ENCODE peak calls at places on chromosomes 12 and 14, in nine cellular contexts. One of them, this sample, is unnamed.

GRCh38 chr12:112664569-112664968 is 127.0 kb upstream of the RPH3A start:
- DNase-seq in cardiac muscle cell: peak
- DNase-seq in iris pigment epithelial cell: peak
- DNase-seq in frontal cortex: no peak
- DNase-seq in NCI-H1105 treated with DMSO at 0.1 percent for 48 hours: no peak
- DNase-seq in myocyte: peak
- DNase-seq in activated T-helper 2 cell treated with anti-CD3 and anti-CD28 coated beads, Interferon-gamma antibody, Interleukin-2, Interleukin-4, amounts not matched to agents 10 μg/mL and 5 μg/mL and 100 μg/mL, durations not matched to agents 14 hours and 24 hours and 36 hours: no peak
- DNase-seq in immature natural killer cell: no peak
- DNase-seq in HEK293T: peak
- DNase-seq in this sample: peak

GRCh38 chr12:123055281-123055766 is 74.8 kb downstream of the ARL6IP4 start:
- DNase-seq in activated T-helper 2 cell treated with anti-CD3 and anti-CD28 coated beads, Interferon-gamma antibody, Interleukin-2, Interleukin-4, amounts not matched to agents 10 μg/mL and 5 μg/mL and 100 μg/mL, durations not matched to agents 14 hours and 24 hours and 36 hours: no peak
- DNase-seq in immature natural killer cell: no peak
- DNase-seq in iris pigment epithelial cell: no peak
- DNase-seq in NCI-H1105 treated with DMSO at 0.1 percent for 48 hours: no peak
- DNase-seq in frontal cortex: no peak
- DNase-seq in cardiac muscle cell: no peak
- DNase-seq in myocyte: no peak
- DNase-seq in HEK293T: peak
- DNase-seq in this sample: no peak

GRCh38 chr12:62761658-62762057 is 173.3 kb downstream of the PPM1H start:
- DNase-seq in NCI-H1105 treated with DMSO at 0.1 percent for 48 hours: no peak
- DNase-seq in iris pigment epithelial cell: no peak
- DNase-seq in myocyte: peak
- DNase-seq in frontal cortex: no peak
- DNase-seq in immature natural killer cell: no peak
- DNase-seq in activated T-helper 2 cell treated with anti-CD3 and anti-CD28 coated beads, Interferon-gamma antibody, Interleukin-2, Interleukin-4, amounts not matched to agents 10 μg/mL and 5 μg/mL and 100 μg/mL, durations not matched to agents 14 hours and 24 hours and 36 hours: no peak
- DNase-seq in HEK293T: no peak
- DNase-seq in cardiac muscle cell: no peak
- DNase-seq in this sample: no peak

GRCh38 chr14:59330455-59330854 is 134.7 kb downstream of the GPR135 start:
- DNase-seq in NCI-H1105 treated with DMSO at 0.1 percent for 48 hours: no peak
- DNase-seq in frontal cortex: no peak
- DNase-seq in HEK293T: no peak
- DNase-seq in myocyte: no peak
- DNase-seq in activated T-helper 2 cell treated with anti-CD3 and anti-CD28 coated beads, Interferon-gamma antibody, Interleukin-2, Interleukin-4, amounts not matched to agents 10 μg/mL and 5 μg/mL and 100 μg/mL, durations not matched to agents 14 hours and 24 hours and 36 hours: no peak
- DNase-seq in immature natural killer cell: peak
- DNase-seq in iris pigment epithelial cell: no peak
- DNase-seq in cardiac muscle cell: no peak
- DNase-seq in this sample: no peak

GRCh38 chr12:10749700-10750384 is 26.7 kb upstream of the YBX3 start:
- DNase-seq in cardiac muscle cell: peak
- DNase-seq in HEK293T: peak
- DNase-seq in myocyte: peak
- DNase-seq in activated T-helper 2 cell treated with anti-CD3 and anti-CD28 coated beads, Interferon-gamma antibody, Interleukin-2, Interleukin-4, amounts not matched to agents 10 μg/mL and 5 μg/mL and 100 μg/mL, durations not matched to agents 14 hours and 24 hours and 36 hours: peak
- DNase-seq in immature natural killer cell: peak
- DNase-seq in iris pigment epithelial cell: peak
- DNase-seq in frontal cortex: peak
- DNase-seq in NCI-H1105 treated with DMSO at 0.1 percent for 48 hours: peak
- DNase-seq in this sample: peak

GRCh38 chr14:104224516-104225281 is 86.3 kb downstream of the KIF26A start:
- DNase-seq in frontal cortex: no peak
- DNase-seq in NCI-H1105 treated with DMSO at 0.1 percent for 48 hours: peak
- DNase-seq in cardiac muscle cell: peak
- DNase-seq in myocyte: no peak
- DNase-seq in activated T-helper 2 cell treated with anti-CD3 and anti-CD28 coated beads, Interferon-gamma antibody, Interleukin-2, Interleukin-4, amounts not matched to agents 10 μg/mL and 5 μg/mL and 100 μg/mL, durations not matched to agents 14 hours and 24 hours and 36 hours: no peak
- DNase-seq in HEK293T: peak
- DNase-seq in immature natural killer cell: no peak
- DNase-seq in iris pigment epithelial cell: no peak
- DNase-seq in this sample: no peak

GRCh38 chr14:22319526-22320352 is 269.3 kb downstream of the DAD1 start:
- DNase-seq in immature natural killer cell: peak
- DNase-seq in NCI-H1105 treated with DMSO at 0.1 percent for 48 hours: peak
- DNase-seq in cardiac muscle cell: peak
- DNase-seq in myocyte: peak
- DNase-seq in iris pigment epithelial cell: peak
- DNase-seq in frontal cortex: peak
- DNase-seq in activated T-helper 2 cell treated with anti-CD3 and anti-CD28 coated beads, Interferon-gamma antibody, Interleukin-2, Interleukin-4, amounts not matched to agents 10 μg/mL and 5 μg/mL and 100 μg/mL, durations not matched to agents 14 hours and 24 hours and 36 hours: no peak
- DNase-seq in HEK293T: peak
- DNase-seq in this sample: no peak

GRCh38 chr14:28077005-28077404 is 689.6 kb upstream of the FOXG1 start:
- DNase-seq in NCI-H1105 treated with DMSO at 0.1 percent for 48 hours: no peak
- DNase-seq in myocyte: no peak
- DNase-seq in cardiac muscle cell: no peak
- DNase-seq in HEK293T: no peak
- DNase-seq in frontal cortex: no peak
- DNase-seq in activated T-helper 2 cell treated with anti-CD3 and anti-CD28 coated beads, Interferon-gamma antibody, Interleukin-2, Interleukin-4, amounts not matched to agents 10 μg/mL and 5 μg/mL and 100 μg/mL, durations not matched to agents 14 hours and 24 hours and 36 hours: no peak
- DNase-seq in iris pigment epithelial cell: no peak
- DNase-seq in immature natural killer cell: no peak
- DNase-seq in this sample: no peak

GRCh38 chr14:68977137-68977740 is 1.9 kb downstream of the ACTN1 start:
- DNase-seq in immature natural killer cell: no peak
- DNase-seq in NCI-H1105 treated with DMSO at 0.1 percent for 48 hours: no peak
- DNase-seq in HEK293T: no peak
- DNase-seq in frontal cortex: no peak
- DNase-seq in cardiac muscle cell: peak
- DNase-seq in activated T-helper 2 cell treated with anti-CD3 and anti-CD28 coated beads, Interferon-gamma antibody, Interleukin-2, Interleukin-4, amounts not matched to agents 10 μg/mL and 5 μg/mL and 100 μg/mL, durations not matched to agents 14 hours and 24 hours and 36 hours: no peak
- DNase-seq in myocyte: no peak
- DNase-seq in iris pigment epithelial cell: no peak
- DNase-seq in this sample: no peak

GRCh38 chr12:5742264-5742663 is 202.8 kb downstream of the ANO2 start:
- DNase-seq in activated T-helper 2 cell treated with anti-CD3 and anti-CD28 coated beads, Interferon-gamma antibody, Interleukin-2, Interleukin-4, amounts not matched to agents 10 μg/mL and 5 μg/mL and 100 μg/mL, durations not matched to agents 14 hours and 24 hours and 36 hours: no peak
- DNase-seq in cardiac muscle cell: no peak
- DNase-seq in immature natural killer cell: no peak
- DNase-seq in iris pigment epithelial cell: no peak
- DNase-seq in frontal cortex: no peak
- DNase-seq in myocyte: no peak
- DNase-seq in HEK293T: no peak
- DNase-seq in NCI-H1105 treated with DMSO at 0.1 percent for 48 hours: no peak
- DNase-seq in this sample: no peak

GRCh38 chr12:53695148-53696138 is 19.6 kb upstream of the ATP5MC2 start:
- DNase-seq in myocyte: no peak
- DNase-seq in frontal cortex: no peak
- DNase-seq in immature natural killer cell: no peak
- DNase-seq in cardiac muscle cell: peak
- DNase-seq in activated T-helper 2 cell treated with anti-CD3 and anti-CD28 coated beads, Interferon-gamma antibody, Interleukin-2, Interleukin-4, amounts not matched to agents 10 μg/mL and 5 μg/mL and 100 μg/mL, durations not matched to agents 14 hours and 24 hours and 36 hours: no peak
- DNase-seq in iris pigment epithelial cell: peak
- DNase-seq in HEK293T: peak
- DNase-seq in NCI-H1105 treated with DMSO at 0.1 percent for 48 hours: peak
- DNase-seq in this sample: peak

GRCh38 chr12:110349521-110350151 is 53.9 kb downstream of the ANAPC7 start:
- DNase-seq in myocyte: peak
- DNase-seq in frontal cortex: no peak
- DNase-seq in cardiac muscle cell: no peak
- DNase-seq in iris pigment epithelial cell: no peak
- DNase-seq in NCI-H1105 treated with DMSO at 0.1 percent for 48 hours: no peak
- DNase-seq in HEK293T: no peak
- DNase-seq in immature natural killer cell: peak
- DNase-seq in activated T-helper 2 cell treated with anti-CD3 and anti-CD28 coated beads, Interferon-gamma antibody, Interleukin-2, Interleukin-4, amounts not matched to agents 10 μg/mL and 5 μg/mL and 100 μg/mL, durations not matched to agents 14 hours and 24 hours and 36 hours: peak
- DNase-seq in this sample: no peak

GRCh38 chr14:50288146-50288545 is 23.9 kb downstream of the L2HGDH start:
- DNase-seq in cardiac muscle cell: no peak
- DNase-seq in NCI-H1105 treated with DMSO at 0.1 percent for 48 hours: no peak
- DNase-seq in frontal cortex: no peak
- DNase-seq in myocyte: no peak
- DNase-seq in HEK293T: no peak
- DNase-seq in activated T-helper 2 cell treated with anti-CD3 and anti-CD28 coated beads, Interferon-gamma antibody, Interleukin-2, Interleukin-4, amounts not matched to agents 10 μg/mL and 5 μg/mL and 100 μg/mL, durations not matched to agents 14 hours and 24 hours and 36 hours: no peak
- DNase-seq in iris pigment epithelial cell: no peak
- DNase-seq in immature natural killer cell: no peak
- DNase-seq in this sample: no peak

GRCh38 chr14:78697341-78697740 is 527.2 kb downstream of the NRXN3 start:
- DNase-seq in immature natural killer cell: no peak
- DNase-seq in activated T-helper 2 cell treated with anti-CD3 and anti-CD28 coated beads, Interferon-gamma antibody, Interleukin-2, Interleukin-4, amounts not matched to agents 10 μg/mL and 5 μg/mL and 100 μg/mL, durations not matched to agents 14 hours and 24 hours and 36 hours: no peak
- DNase-seq in iris pigment epithelial cell: peak
- DNase-seq in frontal cortex: no peak
- DNase-seq in NCI-H1105 treated with DMSO at 0.1 percent for 48 hours: peak
- DNase-seq in HEK293T: peak
- DNase-seq in myocyte: peak
- DNase-seq in cardiac muscle cell: peak
- DNase-seq in this sample: no peak

GRCh38 chr14:92473261-92473946 is 40.2 kb upstream of the RIN3 start:
- DNase-seq in HEK293T: no peak
- DNase-seq in cardiac muscle cell: no peak
- DNase-seq in activated T-helper 2 cell treated with anti-CD3 and anti-CD28 coated beads, Interferon-gamma antibody, Interleukin-2, Interleukin-4, amounts not matched to agents 10 μg/mL and 5 μg/mL and 100 μg/mL, durations not matched to agents 14 hours and 24 hours and 36 hours: no peak
- DNase-seq in NCI-H1105 treated with DMSO at 0.1 percent for 48 hours: no peak
- DNase-seq in immature natural killer cell: no peak
- DNase-seq in iris pigment epithelial cell: peak
- DNase-seq in frontal cortex: no peak
- DNase-seq in myocyte: peak
- DNase-seq in this sample: peak

GRCh38 chr14:63713765-63714164 is 14.1 kb downstream of the SGPP1 start:
- DNase-seq in HEK293T: no peak
- DNase-seq in immature natural killer cell: no peak
- DNase-seq in NCI-H1105 treated with DMSO at 0.1 percent for 48 hours: no peak
- DNase-seq in myocyte: peak
- DNase-seq in iris pigment epithelial cell: peak
- DNase-seq in frontal cortex: no peak
- DNase-seq in activated T-helper 2 cell treated with anti-CD3 and anti-CD28 coated beads, Interferon-gamma antibody, Interleukin-2, Interleukin-4, amounts not matched to agents 10 μg/mL and 5 μg/mL and 100 μg/mL, durations not matched to agents 14 hours and 24 hours and 36 hours: no peak
- DNase-seq in cardiac muscle cell: no peak
- DNase-seq in this sample: no peak

GRCh38 chr12:58069268-58069967 is 128.1 kb downstream of the ATP23 start:
- DNase-seq in activated T-helper 2 cell treated with anti-CD3 and anti-CD28 coated beads, Interferon-gamma antibody, Interleukin-2, Interleukin-4, amounts not matched to agents 10 μg/mL and 5 μg/mL and 100 μg/mL, durations not matched to agents 14 hours and 24 hours and 36 hours: no peak
- DNase-seq in frontal cortex: no peak
- DNase-seq in myocyte: peak
- DNase-seq in immature natural killer cell: no peak
- DNase-seq in HEK293T: no peak
- DNase-seq in NCI-H1105 treated with DMSO at 0.1 percent for 48 hours: no peak
- DNase-seq in cardiac muscle cell: no peak
- DNase-seq in iris pigment epithelial cell: peak
- DNase-seq in this sample: no peak

GRCh38 chr12:48296586-48297396 is 53.9 kb downstream of the ZNF641 start:
- DNase-seq in NCI-H1105 treated with DMSO at 0.1 percent for 48 hours: no peak
- DNase-seq in iris pigment epithelial cell: peak
- DNase-seq in myocyte: peak
- DNase-seq in cardiac muscle cell: peak
- DNase-seq in frontal cortex: peak
- DNase-seq in activated T-helper 2 cell treated with anti-CD3 and anti-CD28 coated beads, Interferon-gamma antibody, Interleukin-2, Interleukin-4, amounts not matched to agents 10 μg/mL and 5 μg/mL and 100 μg/mL, durations not matched to agents 14 hours and 24 hours and 36 hours: peak
- DNase-seq in HEK293T: peak
- DNase-seq in immature natural killer cell: no peak
- DNase-seq in this sample: peak

GRCh38 chr12:12885060-12885792 is 6.1 kb upstream of the GPRC5A start:
- DNase-seq in activated T-helper 2 cell treated with anti-CD3 and anti-CD28 coated beads, Interferon-gamma antibody, Interleukin-2, Interleukin-4, amounts not matched to agents 10 μg/mL and 5 μg/mL and 100 μg/mL, durations not matched to agents 14 hours and 24 hours and 36 hours: no peak
- DNase-seq in myocyte: no peak
- DNase-seq in frontal cortex: no peak
- DNase-seq in cardiac muscle cell: peak
- DNase-seq in immature natural killer cell: no peak
- DNase-seq in HEK293T: no peak
- DNase-seq in iris pigment epithelial cell: no peak
- DNase-seq in NCI-H1105 treated with DMSO at 0.1 percent for 48 hours: no peak
- DNase-seq in this sample: no peak

GRCh38 chr14:31965735-31966598 is 111.1 kb upstream of the ARHGAP5 start:
- DNase-seq in cardiac muscle cell: no peak
- DNase-seq in iris pigment epithelial cell: peak
- DNase-seq in frontal cortex: no peak
- DNase-seq in immature natural killer cell: peak
- DNase-seq in NCI-H1105 treated with DMSO at 0.1 percent for 48 hours: no peak
- DNase-seq in HEK293T: no peak
- DNase-seq in activated T-helper 2 cell treated with anti-CD3 and anti-CD28 coated beads, Interferon-gamma antibody, Interleukin-2, Interleukin-4, amounts not matched to agents 10 μg/mL and 5 μg/mL and 100 μg/mL, durations not matched to agents 14 hours and 24 hours and 36 hours: no peak
- DNase-seq in myocyte: no peak
- DNase-seq in this sample: no peak

GRCh38 chr14:100037351-100037750 is 27.9 kb upstream of the EVL start:
- DNase-seq in activated T-helper 2 cell treated with anti-CD3 and anti-CD28 coated beads, Interferon-gamma antibody, Interleukin-2, Interleukin-4, amounts not matched to agents 10 μg/mL and 5 μg/mL and 100 μg/mL, durations not matched to agents 14 hours and 24 hours and 36 hours: no peak
- DNase-seq in HEK293T: no peak
- DNase-seq in iris pigment epithelial cell: peak
- DNase-seq in NCI-H1105 treated with DMSO at 0.1 percent for 48 hours: peak
- DNase-seq in frontal cortex: no peak
- DNase-seq in myocyte: no peak
- DNase-seq in immature natural killer cell: no peak
- DNase-seq in cardiac muscle cell: no peak
- DNase-seq in this sample: no peak

GRCh38 chr14:95524706-95525512 is 8.5 kb upstream of the SYNE3 start:
- DNase-seq in HEK293T: no peak
- DNase-seq in frontal cortex: no peak
- DNase-seq in activated T-helper 2 cell treated with anti-CD3 and anti-CD28 coated beads, Interferon-gamma antibody, Interleukin-2, Interleukin-4, amounts not matched to agents 10 μg/mL and 5 μg/mL and 100 μg/mL, durations not matched to agents 14 hours and 24 hours and 36 hours: no peak
- DNase-seq in myocyte: no peak
- DNase-seq in cardiac muscle cell: no peak
- DNase-seq in immature natural killer cell: no peak
- DNase-seq in NCI-H1105 treated with DMSO at 0.1 percent for 48 hours: no peak
- DNase-seq in iris pigment epithelial cell: peak
- DNase-seq in this sample: no peak

GRCh38 chr12:57522887-57523705 is 472 bp downstream of the MBD6 start:
- DNase-seq in frontal cortex: no peak
- DNase-seq in myocyte: peak
- DNase-seq in NCI-H1105 treated with DMSO at 0.1 percent for 48 hours: no peak
- DNase-seq in activated T-helper 2 cell treated with anti-CD3 and anti-CD28 coated beads, Interferon-gamma antibody, Interleukin-2, Interleukin-4, amounts not matched to agents 10 μg/mL and 5 μg/mL and 100 μg/mL, durations not matched to agents 14 hours and 24 hours and 36 hours: no peak
- DNase-seq in cardiac muscle cell: peak
- DNase-seq in HEK293T: peak
- DNase-seq in immature natural killer cell: no peak
- DNase-seq in iris pigment epithelial cell: peak
- DNase-seq in this sample: no peak